ENCODE peak calls at places on chromosome 12, in six cellular contexts. One of them, this sample, is unnamed.

GRCh38 chr12:22409071-22409951 is 74.8 kb upstream of the ST8SIA1 start:
- DNase-seq in astrocyte: no peak
- DNase-seq in mammary epithelial cell: no peak
- DNase-seq in endodermal cell: peak; percentile 42
- DNase-seq in MM.1S: no peak
- DNase-seq in K562: no peak
- DNase-seq in this sample: no peak

GRCh38 chr12:56450241-56450640 is 1.0 kb upstream of the TIMELESS start:
- DNase-seq in astrocyte: no peak
- DNase-seq in mammary epithelial cell: no peak
- DNase-seq in endodermal cell: no peak
- DNase-seq in MM.1S: no peak
- DNase-seq in K562: no peak
- DNase-seq in this sample: no peak

GRCh38 chr12:95943231-95943842 is at the start of gene AMDHD1:
- DNase-seq in astrocyte: peak; percentile 45
- DNase-seq in mammary epithelial cell: peak; percentile 52
- DNase-seq in endodermal cell: peak; percentile 93
- DNase-seq in MM.1S: peak; percentile 56
- DNase-seq in K562: no peak
- DNase-seq in this sample: peak; percentile 85

GRCh38 chr12:56110571-56110970 is 5.9 kb upstream of the RPL41 start:
- DNase-seq in astrocyte: no peak
- DNase-seq in mammary epithelial cell: peak; percentile 87
- DNase-seq in endodermal cell: no peak
- DNase-seq in MM.1S: no peak
- DNase-seq in K562: no peak
- DNase-seq in this sample: no peak

GRCh38 chr12:101826766-101827368 is 3.9 kb downstream of the GNPTAB start:
- DNase-seq in astrocyte: no peak
- DNase-seq in mammary epithelial cell: no peak
- DNase-seq in endodermal cell: peak; percentile 56
- DNase-seq in MM.1S: no peak
- DNase-seq in K562: no peak
- DNase-seq in this sample: no peak

GRCh38 chr12:128971802-128972201 is 118.5 kb downstream of the GLT1D1 start:
- DNase-seq in astrocyte: no peak
- DNase-seq in mammary epithelial cell: no peak
- DNase-seq in endodermal cell: no peak
- DNase-seq in MM.1S: no peak
- DNase-seq in K562: no peak
- DNase-seq in this sample: no peak

GRCh38 chr12:45598761-45599160 is 130.7 kb upstream of the ARID2 start:
- DNase-seq in astrocyte: no peak
- DNase-seq in mammary epithelial cell: no peak
- DNase-seq in endodermal cell: no peak
- DNase-seq in MM.1S: no peak
- DNase-seq in K562: no peak
- DNase-seq in this sample: no peak

GRCh38 chr12:129193263-129193871 is 340.1 kb downstream of the GLT1D1 start:
- DNase-seq in astrocyte: no peak
- DNase-seq in mammary epithelial cell: no peak
- DNase-seq in endodermal cell: peak; percentile 90
- DNase-seq in MM.1S: peak; percentile 33
- DNase-seq in K562: peak; percentile 75
- DNase-seq in this sample: no peak

GRCh38 chr12:131721548-131721947 is 10.7 kb downstream of the SFSWAP start:
- DNase-seq in astrocyte: peak; percentile 16
- DNase-seq in mammary epithelial cell: no peak
- DNase-seq in endodermal cell: no peak
- DNase-seq in MM.1S: no peak
- DNase-seq in K562: no peak
- DNase-seq in this sample: no peak

GRCh38 chr12:57708296-57708695 is 14.4 kb downstream of the OS9 start:
- DNase-seq in astrocyte: no peak
- DNase-seq in mammary epithelial cell: no peak
- DNase-seq in endodermal cell: no peak
- DNase-seq in MM.1S: no peak
- DNase-seq in K562: no peak
- DNase-seq in this sample: no peak

GRCh38 chr12:6450869-6451347 is 934 bp upstream of the TAPBPL start:
- DNase-seq in astrocyte: no peak
- DNase-seq in mammary epithelial cell: no peak
- DNase-seq in endodermal cell: peak; percentile 88
- DNase-seq in MM.1S: no peak
- DNase-seq in K562: no peak
- DNase-seq in this sample: no peak

GRCh38 chr12:22202847-22203246 is 131.7 kb downstream of the ST8SIA1 start:
- DNase-seq in astrocyte: no peak
- DNase-seq in mammary epithelial cell: no peak
- DNase-seq in endodermal cell: no peak
- DNase-seq in MM.1S: no peak
- DNase-seq in K562: no peak
- DNase-seq in this sample: no peak

GRCh38 chr12:46386877-46387629 is 14.5 kb upstream of the SLC38A2 start:
- DNase-seq in astrocyte: peak; percentile 71
- DNase-seq in mammary epithelial cell: no peak
- DNase-seq in endodermal cell: peak; percentile 76
- DNase-seq in MM.1S: peak; percentile 54
- DNase-seq in K562: no peak
- DNase-seq in this sample: peak; percentile 79

GRCh38 chr12:121918679-121919038 is 267 bp downstream of the CFAP251 start:
- DNase-seq in astrocyte: no peak
- DNase-seq in mammary epithelial cell: no peak
- DNase-seq in endodermal cell: no peak
- DNase-seq in MM.1S: no peak
- DNase-seq in K562: no peak
- DNase-seq in this sample: no peak

GRCh38 chr12:6553051-6553868 is 2.6 kb downstream of the IFFO1 start:
- DNase-seq in astrocyte: peak; percentile 56
- DNase-seq in mammary epithelial cell: no peak
- DNase-seq in endodermal cell: no peak
- DNase-seq in MM.1S: no peak
- DNase-seq in K562: no peak
- DNase-seq in this sample: peak; percentile 69

GRCh38 chr12:76706099-76706498 is 57.8 kb upstream of the ZDHHC17 start:
- DNase-seq in astrocyte: peak; percentile 27
- DNase-seq in mammary epithelial cell: peak; percentile 40
- DNase-seq in endodermal cell: no peak
- DNase-seq in MM.1S: no peak
- DNase-seq in K562: no peak
- DNase-seq in this sample: no peak

GRCh38 chr12:124497658-124498057 is 69.8 kb downstream of the NCOR2 start:
- DNase-seq in astrocyte: peak; percentile 87
- DNase-seq in mammary epithelial cell: peak; percentile 68
- DNase-seq in endodermal cell: no peak
- DNase-seq in MM.1S: no peak
- DNase-seq in K562: no peak
- DNase-seq in this sample: no peak

GRCh38 chr12:41293011-41293410 is 104.9 kb downstream of the PDZRN4 start:
- DNase-seq in astrocyte: no peak
- DNase-seq in mammary epithelial cell: peak; percentile 84
- DNase-seq in endodermal cell: no peak
- DNase-seq in MM.1S: no peak
- DNase-seq in K562: no peak
- DNase-seq in this sample: no peak

GRCh38 chr12:101925935-101926334 is 48.6 kb downstream of the DRAM1 start:
- DNase-seq in astrocyte: peak; percentile 49
- DNase-seq in mammary epithelial cell: no peak
- DNase-seq in endodermal cell: no peak
- DNase-seq in MM.1S: no peak
- DNase-seq in K562: no peak
- DNase-seq in this sample: no peak

GRCh38 chr12:72337382-72337781 is 65.2 kb downstream of the TRHDE start:
- DNase-seq in astrocyte: no peak
- DNase-seq in mammary epithelial cell: no peak
- DNase-seq in endodermal cell: no peak
- DNase-seq in MM.1S: no peak
- DNase-seq in K562: no peak
- DNase-seq in this sample: no peak

GRCh38 chr12:46678441-46678840 is 147.4 kb downstream of the SLC38A4 start:
- DNase-seq in astrocyte: no peak
- DNase-seq in mammary epithelial cell: peak; percentile 87
- DNase-seq in endodermal cell: no peak
- DNase-seq in MM.1S: no peak
- DNase-seq in K562: no peak
- DNase-seq in this sample: no peak

GRCh38 chr12:9943244-9943643 is 11.1 kb upstream of the CLEC2A start:
- DNase-seq in astrocyte: no peak
- DNase-seq in mammary epithelial cell: no peak
- DNase-seq in endodermal cell: no peak
- DNase-seq in MM.1S: no peak
- DNase-seq in K562: no peak
- DNase-seq in this sample: peak; percentile 61

GRCh38 chr12:98901189-98901588 is 256.1 kb downstream of the APAF1 start:
- DNase-seq in astrocyte: no peak
- DNase-seq in mammary epithelial cell: no peak
- DNase-seq in endodermal cell: peak; percentile 66
- DNase-seq in MM.1S: no peak
- DNase-seq in K562: no peak
- DNase-seq in this sample: no peak
- H3K27ac ChIP-seq in astrocyte: no peak overlapping the region
- H3K27ac ChIP-seq in mammary epithelial cell: no peak overlapping the region
- H3K27ac ChIP-seq in endodermal cell: no peak overlapping the region
- H3K27ac ChIP-seq in MM.1S: no peak overlapping the region
- H3K27ac ChIP-seq in K562: no peak overlapping the region
- H3K27ac ChIP-seq in this sample: no peak overlapping the region

GRCh38 chr12:64699504-64700115 is 59.6 kb downstream of the GNS start:
- DNase-seq in astrocyte: no peak
- DNase-seq in mammary epithelial cell: no peak
- DNase-seq in endodermal cell: no peak
- DNase-seq in MM.1S: no peak
- DNase-seq in K562: no peak
- DNase-seq in this sample: no peak
- TF ChIP-seq CTCF in astrocyte: no peak
- TF ChIP-seq CTCF in mammary epithelial cell: no peak
- TF ChIP-seq CTCF in endodermal cell: no peak
- TF ChIP-seq CTCF in MM.1S: no peak
- TF ChIP-seq CTCF in K562: no peak
- TF ChIP-seq CTCF in this sample: no peak

DNA sequence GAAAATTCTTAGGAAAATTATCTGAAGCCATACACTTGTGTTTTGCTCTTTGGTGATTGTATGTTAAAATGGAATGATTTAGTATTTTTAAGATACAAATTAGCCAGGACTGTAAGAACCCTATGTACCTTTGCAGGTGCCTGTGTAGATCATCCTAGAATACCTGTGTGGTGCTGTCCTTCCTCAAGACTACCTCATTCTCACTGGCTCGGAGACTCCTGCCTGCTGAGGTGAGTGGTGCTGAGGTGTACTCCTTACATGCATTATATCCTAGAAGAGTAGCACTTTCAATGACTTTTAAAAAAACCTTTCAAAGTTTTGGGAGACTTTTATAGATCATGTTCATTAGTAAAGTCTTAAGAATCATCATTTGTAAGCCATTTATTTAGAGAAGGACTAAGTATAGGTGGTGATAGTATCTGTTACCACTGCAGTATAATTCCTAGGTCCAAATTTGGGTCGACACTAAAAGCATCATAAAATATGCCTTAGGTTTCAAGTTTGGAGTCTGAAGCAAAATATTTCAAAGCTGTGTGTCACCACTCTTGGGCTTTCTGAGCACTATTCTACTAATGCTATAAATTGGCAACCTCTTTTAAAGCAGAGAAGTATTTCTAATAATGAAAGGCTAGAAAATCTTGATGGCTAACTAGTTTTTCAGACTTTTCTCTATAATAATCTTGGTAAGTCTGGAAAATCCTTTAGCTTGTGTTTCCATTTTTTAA is 36.6 kb downstream of the RASSF8 start:
- DNase-seq in astrocyte: no peak
- DNase-seq in mammary epithelial cell: no peak
- DNase-seq in endodermal cell: peak; percentile 68
- DNase-seq in MM.1S: no peak
- DNase-seq in K562: no peak
- DNase-seq in this sample: no peak
- H3K9ac ChIP-seq in astrocyte: peak overlapping the region; percentile 81
- H3K9ac ChIP-seq in mammary epithelial cell: no peak overlapping the region
- H3K9ac ChIP-seq in endodermal cell: no peak overlapping the region
- H3K9ac ChIP-seq in MM.1S: no peak overlapping the region
- H3K9ac ChIP-seq in K562: no peak overlapping the region
- H3K9ac ChIP-seq in this sample: no peak overlapping the region

DNA sequence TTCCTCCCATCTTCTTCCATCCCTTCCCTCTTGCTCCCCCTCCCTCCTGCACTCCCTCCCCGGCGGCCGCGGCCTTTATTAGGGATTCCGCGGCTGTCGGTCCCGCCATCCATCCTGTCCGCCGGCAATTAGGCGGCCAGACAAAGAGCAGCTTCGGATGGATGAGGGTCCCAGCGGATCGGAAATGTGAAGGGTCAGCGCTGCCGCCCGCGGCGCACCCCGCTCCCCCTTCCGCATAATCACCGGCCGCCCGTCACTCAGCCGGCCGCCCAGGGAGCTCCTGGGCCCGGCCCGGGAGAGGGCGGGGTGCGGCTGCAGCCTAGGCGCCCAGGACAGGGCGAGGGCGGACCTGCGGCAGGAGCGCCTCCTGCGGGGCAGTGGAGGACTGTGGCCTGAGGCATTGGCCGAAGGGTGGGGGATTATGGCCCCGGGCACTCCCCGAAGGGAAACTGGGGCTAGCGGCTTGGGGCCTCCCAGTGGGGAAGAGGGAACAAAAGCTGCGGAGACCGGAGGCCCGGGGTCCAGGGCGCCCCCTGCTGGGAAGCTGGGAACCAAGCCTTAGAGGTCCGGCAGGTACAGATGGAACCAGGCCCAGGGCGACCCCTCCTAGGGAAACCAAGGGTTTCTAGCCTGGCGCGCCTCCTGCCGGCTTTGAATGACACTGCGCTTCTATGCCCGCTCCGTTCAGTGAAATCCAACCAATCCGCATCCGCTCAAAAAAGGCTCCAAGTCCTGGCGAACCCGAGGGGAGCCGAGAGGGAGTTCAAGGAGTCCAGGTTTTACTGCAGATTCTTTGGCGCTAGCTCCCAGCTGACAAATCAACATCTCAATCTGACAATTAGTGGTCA is 4.4 kb upstream of the DNAJC22 start:
- DNase-seq in astrocyte: peak; percentile 39
- DNase-seq in mammary epithelial cell: peak; percentile 40
- DNase-seq in endodermal cell: peak; percentile 100
- DNase-seq in MM.1S: peak; percentile 88
- DNase-seq in K562: peak; percentile 94
- DNase-seq in this sample: peak; percentile 92
- H3K27ac ChIP-seq in astrocyte: no peak overlapping the region
- H3K27ac ChIP-seq in mammary epithelial cell: no peak overlapping the region
- H3K27ac ChIP-seq in endodermal cell: peak overlapping the region; percentile 61
- H3K27ac ChIP-seq in MM.1S: no peak overlapping the region
- H3K27ac ChIP-seq in K562: no peak overlapping the region
- H3K27ac ChIP-seq in this sample: no peak overlapping the region

GRCh38 chr12:15716566-15716965 is 72.6 kb downstream of the EPS8 start:
- DNase-seq in astrocyte: no peak
- DNase-seq in mammary epithelial cell: no peak
- DNase-seq in endodermal cell: no peak
- DNase-seq in MM.1S: no peak
- DNase-seq in K562: no peak
- DNase-seq in this sample: no peak
- TF ChIP-seq CTCF in astrocyte: no peak
- TF ChIP-seq CTCF in mammary epithelial cell: no peak
- TF ChIP-seq CTCF in endodermal cell: no peak
- TF ChIP-seq CTCF in MM.1S: no peak
- TF ChIP-seq CTCF in K562: no peak
- TF ChIP-seq CTCF in this sample: no peak

This sample was measured in kidney.